ENCODE peak calls at places on chromosomes 4 and X, in nine cellular contexts. B, R, D, O, P, E, I, Z and S are unnamed samples.

GRCh38 chr4:128528793-128529553 is 241.4 kb upstream of the PGRMC2 start:
- DNase-seq in B (peak; percentile 83), R (no peak), D (no peak), O (peak; percentile 98), P (no peak), E (no peak), I (no peak), Z (peak; percentile 68), S (no peak)

GRCh38 chr4:73429118-73429517 is 6.9 kb upstream of the AFP start:
- DNase-seq in B (no peak), R (no peak), D (no peak), O (no peak), P (no peak), E (no peak), I (no peak), Z (no peak), S (no peak)

GRCh38 chr4:137106733-137107132 is 425.6 kb downstream of the PCDH18 start:
- DNase-seq in B (no peak), R (no peak), D (no peak), O (no peak), P (no peak), E (no peak), I (no peak), Z (no peak), S (no peak)

GRCh38 chrX:13669246-13669689 is 16.3 kb downstream of the TCEANC start:
- DNase-seq in B (peak; percentile 88), R (peak; percentile 80), D (no peak), O (peak; percentile 94), P (peak; percentile 75), E (peak; percentile 65), I (peak; percentile 82), Z (peak; percentile 12), S (no peak)

GRCh38 chr4:83599183-83599582 is 63.3 kb downstream of the GPAT3 start:
- DNase-seq in B (no peak), R (no peak), D (no peak), O (no peak), P (no peak), E (no peak), I (no peak), Z (peak; percentile 51), S (no peak)

GRCh38 chr4:119103263-119103662 is 32.4 kb upstream of the MYOZ2 start:
- DNase-seq in B (no peak), R (no peak), D (no peak), O (peak; percentile 98), P (no peak), E (no peak), I (peak; percentile 41), Z (peak; percentile 93), S (no peak)

GRCh38 chrX:15241258-15241657 is 28.6 kb downstream of the ASB9 start:
- DNase-seq in B (no peak), R (no peak), D (no peak), O (no peak), P (no peak), E (no peak), I (no peak), Z (no peak), S (no peak)

GRCh38 chr4:95318483-95318882 is 230.3 kb downstream of the UNC5C start:
- DNase-seq in B (no peak), R (no peak), D (no peak), O (no peak), P (no peak), E (no peak), I (no peak), Z (no peak), S (no peak)

GRCh38 chrX:29941292-29941691 is 274.1 kb upstream of the MAGEB2 start:
- DNase-seq in B (no peak), R (no peak), D (no peak), O (no peak), P (no peak), E (no peak), I (no peak), Z (no peak), S (no peak)

GRCh38 chr4:154822775-154823174 is 41.7 kb downstream of the RBM46 start:
- DNase-seq in B (no peak), R (no peak), D (no peak), O (peak; percentile 59), P (no peak), E (no peak), I (no peak), Z (no peak), S (no peak)

GRCh38 chrX:45623266-45623665 is 422.6 kb upstream of the DIPK2B start:
- DNase-seq in B (no peak), R (no peak), D (no peak), O (peak; percentile 97), P (no peak), E (no peak), I (no peak), Z (peak; percentile 17), S (no peak)